ENCODE peak calls at places on chromosomes 2 and 18, in nine cellular contexts. S is IMR-90, V is fibroblast of lung, H is spleen, I is cardiac muscle cell, Z is foreskin fibroblast, D is astrocyte of the cerebellum, T is astrocyte of the spinal cord, X is left ventricle myocardium inferior. F is an unnamed sample.

GRCh38 chr2:168948621-168949212 is 47.6 kb downstream of the G6PC2 start:
- DNase-seq in S (peak), V (no peak), H (no peak), I (peak), Z (no peak), D (no peak), T (no peak), X (no peak), F (no peak)

GRCh38 chr2:149991576-149991975 is 404.0 kb upstream of the MMADHC start:
- DNase-seq in S (peak), V (peak), H (no peak), I (peak), Z (no peak), D (peak), T (peak), X (no peak), F (no peak)

GRCh38 chr2:42048318-42049251 is 764 bp downstream of the PKDCC start:
- DNase-seq in S (peak), V (peak), H (no peak), I (peak), Z (peak), D (no peak), T (no peak), X (no peak), F (no peak)

GRCh38 chr2:164840930-164841718 is 499 bp downstream of the COBLL1 start:
- DNase-seq in S (peak), V (peak), H (peak), I (peak), Z (peak), D (peak), T (peak), X (peak), F (no peak)

GRCh38 chr2:70785137-70785911 is 5.1 kb downstream of the FIGLA start:
- DNase-seq in S (no peak), V (peak), H (no peak), I (peak), Z (no peak), D (no peak), T (no peak), X (no peak), F (no peak)

GRCh38 chr2:213818436-213818835 is 534.2 kb downstream of the SPAG16 start:
- DNase-seq in S (peak), V (peak), H (no peak), I (no peak), Z (peak), D (peak), T (peak), X (no peak), F (no peak)

GRCh38 chr2:27184115-27184514 is 27.7 kb upstream of the ATRAID start:
- DNase-seq in S (no peak), V (no peak), H (no peak), I (peak), Z (peak), D (no peak), T (no peak), X (no peak), F (no peak)

GRCh38 chr2:75113217-75113616 is 86.1 kb downstream of the TACR1 start:
- DNase-seq in S (no peak), V (no peak), H (no peak), I (no peak), Z (no peak), D (no peak), T (no peak), X (no peak), F (no peak)

GRCh38 chr2:74392449-74392743 is 12.3 kb upstream of the DCTN1 start:
- DNase-seq in S (no peak), V (no peak), H (no peak), I (no peak), Z (no peak), D (no peak), T (no peak), X (no peak), F (no peak)

GRCh38 chr2:197626965-197627629 is 48.3 kb downstream of the RFTN2 start:
- DNase-seq in S (no peak), V (no peak), H (no peak), I (no peak), Z (no peak), D (no peak), T (no peak), X (no peak), F (no peak)

GRCh38 chr2:69581774-69582581 is 61.6 kb downstream of the AAK1 start:
- DNase-seq in S (peak), V (peak), H (no peak), I (peak), Z (no peak), D (no peak), T (peak), X (no peak), F (no peak)

GRCh38 chr2:112137516-112138142 is 556 bp upstream of the FBLN7 start:
- DNase-seq in S (peak), V (peak), H (no peak), I (peak), Z (peak), D (no peak), T (no peak), X (no peak), F (no peak)

GRCh38 chr2:75035444-75036353 is 77.3 kb downstream of the POLE4 start:
- DNase-seq in S (peak), V (peak), H (no peak), I (peak), Z (no peak), D (no peak), T (no peak), X (no peak), F (no peak)

GRCh38 chr2:185375731-185376130 is 362.9 kb upstream of the FSIP2 start:
- DNase-seq in S (no peak), V (no peak), H (no peak), I (no peak), Z (no peak), D (no peak), T (no peak), X (no peak), F (no peak)

GRCh38 chr2:79982445-79982844 is 322.1 kb downstream of the LRRTM1 start:
- DNase-seq in S (no peak), V (no peak), H (no peak), I (no peak), Z (no peak), D (no peak), T (no peak), X (no peak), F (no peak)

GRCh38 chr2:100560431-100560830 is 2.4 kb upstream of the PDCL3 start:
- DNase-seq in S (no peak), V (no peak), H (no peak), I (no peak), Z (no peak), D (no peak), T (no peak), X (no peak), F (no peak)

GRCh38 chr2:100562613-100563406 is at the start of gene PDCL3:
- DNase-seq in S (peak), V (peak), H (peak), I (peak), Z (peak), D (peak), T (peak), X (peak), F (peak)

GRCh38 chr2:100561191-100561590 is 1.6 kb upstream of the PDCL3 start:
- DNase-seq in S (no peak), V (no peak), H (no peak), I (no peak), Z (no peak), D (no peak), T (no peak), X (no peak), F (peak)

GRCh38 chr2:100568989-100569388 is 6.2 kb downstream of the PDCL3 start:
- DNase-seq in S (no peak), V (no peak), H (no peak), I (no peak), Z (no peak), D (no peak), T (no peak), X (no peak), F (no peak)

GRCh38 chr2:100563407-100564247 is 834 bp downstream of the PDCL3 start:
- DNase-seq in S (no peak), V (no peak), H (peak), I (no peak), Z (no peak), D (no peak), T (no peak), X (no peak), F (no peak)
- H3K4me3 ChIP-seq in S (peak), V (peak), H (peak), I (peak), Z (peak), D (peak), T (peak), X (peak), F (peak)

GRCh38 chr2:160222546-160223281 is 22.6 kb upstream of the ITGB6 start:
- DNase-seq in S (no peak), V (no peak), H (no peak), I (no peak), Z (no peak), D (no peak), T (no peak), X (no peak), F (no peak)

GRCh38 chr2:160224060-160224459 is 24.0 kb upstream of the ITGB6 start:
- DNase-seq in S (peak), V (peak), H (no peak), I (peak), Z (peak), D (peak), T (peak), X (no peak), F (peak)

GRCh38 chr2:160225722-160226121 is 25.6 kb upstream of the ITGB6 start:
- DNase-seq in S (no peak), V (no peak), H (no peak), I (no peak), Z (no peak), D (no peak), T (no peak), X (no peak), F (no peak)

GRCh38 chr2:160223560-160223959 is 23.5 kb upstream of the ITGB6 start:
- DNase-seq in S (no peak), V (no peak), H (no peak), I (no peak), Z (no peak), D (no peak), T (no peak), X (no peak), F (no peak)

DNA sequence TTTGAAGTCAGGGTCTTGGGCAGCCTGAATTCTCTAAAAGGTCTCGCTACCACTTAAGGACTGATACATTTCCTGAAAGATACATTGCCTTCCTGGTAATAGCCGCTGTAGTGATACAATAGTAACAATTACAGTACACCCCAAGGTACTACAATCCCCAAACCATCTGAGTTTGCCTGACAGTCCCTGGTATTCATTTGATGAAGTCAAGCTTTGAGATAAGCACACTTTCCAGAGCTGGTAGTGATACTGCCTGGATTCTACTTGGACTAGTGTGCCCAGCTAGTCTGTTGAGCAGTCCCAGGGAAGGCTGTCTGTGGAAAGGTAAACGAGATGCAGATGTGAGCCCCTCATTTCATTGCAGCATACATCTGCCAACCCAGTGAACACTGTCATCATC is 24.4 kb upstream of the ITGB6 start:
- DNase-seq in S (no peak), V (no peak), H (no peak), I (no peak), Z (no peak), D (no peak), T (no peak), X (no peak), F (no peak)
- H3K4me3 ChIP-seq in S (no peak), V (no peak), H (no peak), I (no peak), Z (no peak), D (no peak), T (no peak), X (no peak), F (no peak)

DNA sequence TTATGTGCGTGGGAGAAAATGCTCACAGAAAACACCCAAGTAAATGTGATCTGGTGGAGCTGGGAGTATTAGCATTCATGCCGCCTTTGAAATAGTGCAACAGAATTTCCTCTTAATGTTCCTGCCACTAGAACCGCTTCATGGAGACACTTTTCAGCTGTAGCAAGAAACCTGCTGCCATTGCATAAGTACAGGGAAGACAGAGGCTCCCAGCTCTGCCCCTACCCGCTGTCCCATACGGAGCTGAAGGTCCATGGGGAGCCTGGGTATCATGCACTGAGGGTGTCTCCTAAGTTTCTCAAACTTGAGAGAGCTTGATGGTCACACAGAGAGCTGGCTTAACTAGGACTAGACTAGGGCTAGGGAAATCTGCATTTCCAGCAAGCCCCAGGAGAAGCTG is 49.6 kb downstream of the CRIM1 start:
- DNase-seq in S (no peak), V (no peak), H (no peak), I (no peak), Z (no peak), D (no peak), T (no peak), X (no peak), F (no peak)
- H3K4me3 ChIP-seq in S (no peak), V (no peak), H (no peak), I (no peak), Z (no peak), D (no peak), T (no peak), X (no peak), F (no peak)

GRCh38 chr18:12774982-12775381 is 72.1 kb downstream of the PSMG2 start:
- DNase-seq in S (no peak), V (no peak), H (no peak), I (no peak), Z (no peak), D (no peak), T (no peak), X (no peak), F (no peak)

GRCh38 chr18:12777543-12777942 is 74.7 kb downstream of the PSMG2 start:
- DNase-seq in S (no peak), V (no peak), H (peak), I (no peak), Z (no peak), D (no peak), T (no peak), X (no peak), F (no peak)

GRCh38 chr18:12779456-12779855 is 76.6 kb downstream of the PSMG2 start:
- DNase-seq in S (no peak), V (no peak), H (peak), I (no peak), Z (no peak), D (no peak), T (no peak), X (no peak), F (no peak)

GRCh38 chr18:12779043-12779442 is 76.2 kb downstream of the PSMG2 start:
- DNase-seq in S (no peak), V (no peak), H (peak), I (no peak), Z (no peak), D (no peak), T (no peak), X (no peak), F (no peak)

GRCh38 chr18:12776821-12777471 is 74.1 kb downstream of the PSMG2 start:
- DNase-seq in S (no peak), V (no peak), H (peak), I (no peak), Z (no peak), D (no peak), T (no peak), X (no peak), F (no peak)
- H3K4me3 ChIP-seq in S (no peak), V (no peak), H (no peak), I (no peak), Z (no peak), D (no peak), T (no peak), X (peak), F (no peak)

GRCh38 chr2:215269397-215270117 is 42.3 kb upstream of the ATIC start:
- DNase-seq in S (peak), V (peak), H (no peak), I (peak), Z (peak), D (peak), T (peak), X (peak), F (peak)
- H3K4me3 ChIP-seq in S (no peak), V (peak), H (no peak), I (no peak), Z (peak), D (no peak), T (no peak), X (peak), F (no peak)

DNA sequence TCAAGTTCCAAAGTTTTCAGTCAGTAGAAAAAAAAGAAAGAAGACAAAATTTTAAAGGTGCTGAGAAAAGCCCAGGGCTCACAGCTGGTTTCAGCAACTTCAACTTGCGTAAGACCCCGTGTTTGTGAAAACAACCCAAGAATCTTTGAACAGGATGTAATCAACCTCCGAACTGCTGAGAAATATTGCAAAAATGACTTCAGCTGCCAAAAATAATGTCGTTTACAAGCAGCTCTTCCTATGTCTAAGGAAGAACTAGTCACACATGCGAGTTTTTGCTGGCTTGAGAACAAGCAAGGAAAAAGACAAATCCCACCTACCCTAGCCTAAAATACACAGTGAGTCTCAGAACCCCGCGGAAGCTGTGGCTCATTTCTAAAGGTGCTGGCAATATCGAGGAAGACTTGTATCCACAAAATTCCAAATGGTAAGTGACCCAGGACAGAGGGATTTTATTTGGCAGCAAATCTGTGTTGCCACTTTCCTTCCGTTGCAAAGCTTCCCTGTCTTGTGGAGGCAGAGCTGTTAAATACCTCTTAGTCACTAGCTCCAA is 59.8 kb upstream of the SLC8A1 start:
- DNase-seq in S (peak), V (peak), H (no peak), I (peak), Z (peak), D (peak), T (peak), X (no peak), F (no peak)
- H3K4me3 ChIP-seq in S (peak), V (peak), H (peak), I (peak), Z (peak), D (no peak), T (peak), X (peak), F (no peak)

DNA sequence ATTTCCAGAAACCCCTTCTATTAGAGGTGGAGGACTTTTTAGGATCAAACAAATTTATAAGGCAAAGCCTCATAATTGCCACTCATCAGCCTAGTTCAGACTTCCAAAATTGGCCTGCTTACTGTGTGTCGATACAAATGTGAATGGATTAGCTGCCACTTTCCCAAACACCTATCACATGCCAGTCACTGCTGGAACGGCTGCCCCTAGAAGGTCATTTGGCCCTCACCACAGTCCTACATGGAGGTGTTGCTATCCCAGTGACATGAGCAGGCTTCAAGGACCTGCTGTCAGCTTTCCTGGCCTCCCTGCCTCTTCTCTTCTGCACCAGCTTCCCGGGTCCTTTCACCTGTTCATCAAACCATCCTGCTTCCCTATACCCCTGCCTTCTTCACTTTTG is 279.2 kb upstream of the SKOR2 start:
- DNase-seq in S (no peak), V (no peak), H (no peak), I (no peak), Z (no peak), D (no peak), T (no peak), X (no peak), F (no peak)
- H3K4me3 ChIP-seq in S (no peak), V (no peak), H (no peak), I (no peak), Z (no peak), D (no peak), T (no peak), X (no peak), F (no peak)

GRCh38 chr2:241612156-241613017 is 24.6 kb downstream of the THAP4 start:
- DNase-seq in S (peak), V (no peak), H (no peak), I (peak), Z (peak), D (no peak), T (no peak), X (no peak), F (no peak)

GRCh38 chr2:241611062-241611461 is 25.9 kb downstream of the THAP4 start:
- DNase-seq in S (no peak), V (no peak), H (no peak), I (no peak), Z (no peak), D (no peak), T (no peak), X (no peak), F (no peak)

GRCh38 chr2:241607162-241607885 is 29.6 kb downstream of the THAP4 start:
- DNase-seq in S (no peak), V (no peak), H (no peak), I (no peak), Z (no peak), D (no peak), T (no peak), X (no peak), F (no peak)

GRCh38 chr2:241608881-241609280 is 28.1 kb downstream of the THAP4 start:
- DNase-seq in S (no peak), V (no peak), H (no peak), I (no peak), Z (no peak), D (no peak), T (no peak), X (no peak), F (no peak)

GRCh38 chr2:241609859-241610793 is 26.8 kb downstream of the THAP4 start:
- DNase-seq in S (peak), V (peak), H (peak), I (peak), Z (peak), D (peak), T (peak), X (peak), F (no peak)
- H3K4me3 ChIP-seq in S (peak), V (peak), H (peak), I (peak), Z (peak), D (peak), T (peak), X (peak), F (peak)

GRCh38 chr2:202841090-202841867 is 30.3 kb downstream of the ICA1L start:
- DNase-seq in S (no peak), V (no peak), H (no peak), I (peak), Z (no peak), D (no peak), T (no peak), X (no peak), F (no peak)

GRCh38 chr2:202847693-202848524 is 23.7 kb downstream of the ICA1L start:
- DNase-seq in S (no peak), V (no peak), H (no peak), I (no peak), Z (no peak), D (no peak), T (no peak), X (no peak), F (no peak)

GRCh38 chr2:202842690-202843089 is 28.9 kb downstream of the ICA1L start:
- DNase-seq in S (no peak), V (no peak), H (no peak), I (no peak), Z (no peak), D (no peak), T (no peak), X (no peak), F (no peak)
- H3K4me3 ChIP-seq in S (no peak), V (no peak), H (no peak), I (no peak), Z (no peak), D (no peak), T (no peak), X (no peak), F (no peak)

DNA sequence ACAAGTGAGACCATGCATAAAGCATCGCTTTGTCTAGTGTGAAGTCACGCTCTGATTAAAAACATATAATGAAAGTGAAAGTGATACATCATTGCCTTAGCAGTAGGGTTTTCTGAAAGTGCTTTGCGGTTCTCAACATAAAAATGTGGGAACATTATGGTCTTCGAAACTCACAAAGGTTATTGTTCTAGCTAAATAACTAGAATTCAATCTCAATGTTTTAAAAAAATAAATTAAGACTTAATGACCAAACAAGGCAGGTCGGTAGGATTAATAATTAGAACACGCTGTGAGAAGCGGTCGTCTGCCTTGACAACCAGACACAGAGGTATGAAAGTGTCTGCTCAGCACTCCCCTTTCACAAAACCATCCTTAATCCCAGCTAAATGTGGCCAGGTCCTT is 42.2 kb downstream of the KLHL14 start:
- DNase-seq in S (no peak), V (peak), H (no peak), I (peak), Z (no peak), D (peak), T (peak), X (no peak), F (no peak)
- H3K4me3 ChIP-seq in S (no peak), V (peak), H (peak), I (no peak), Z (peak), D (peak), T (peak), X (peak), F (peak)

F was measured in epithelial cell of proximal tubule.